ENCODE peak calls at places on chromosomes 3 and 15, in six cellular contexts. M, R, B, E, L and P are unnamed samples.
A peak's percentile ranks its signal among the peaks of the same experiment; 100 is the strongest.

GRCh38 chr3:109195812-109196211 is 59.3 kb downstream of the C3orf85 start:
- DNase-seq in E (peak; percentile 6), R (peak; percentile 20), B (no peak), M (peak; percentile 78), L (no peak), P (no peak)

GRCh38 chr3:101261506-101261905 is 58.9 kb downstream of the IMPG2 start:
- DNase-seq in R (no peak), M (peak; percentile 73), L (no peak), E (no peak), B (no peak), P (no peak)

GRCh38 chr15:61654004-61654740 is 406.1 kb downstream of the VPS13C start:
- DNase-seq in B (no peak), E (no peak), L (no peak), R (no peak), M (no peak), P (no peak)

GRCh38 chr3:53084310-53085001 is 38.6 kb upstream of the SFMBT1 start:
- DNase-seq in M (peak; percentile 52), B (no peak), L (no peak), R (no peak), E (no peak), P (peak; percentile 38)

GRCh38 chr3:31407665-31408064 is 125.1 kb upstream of the STT3B start:
- DNase-seq in M (peak; percentile 68), B (no peak), R (no peak), L (no peak), E (no peak), P (no peak)

GRCh38 chr3:30282052-30282708 is 324.2 kb upstream of the TGFBR2 start:
- DNase-seq in E (peak; percentile 91), B (no peak), L (peak; percentile 38), R (peak; percentile 89), M (peak; percentile 99), P (no peak)

GRCh38 chr3:34646911-34647465 is 848.6 kb downstream of the PDCD6IP start:
- DNase-seq in E (no peak), M (no peak), R (no peak), L (no peak), B (no peak), P (no peak)

GRCh38 chr15:39621210-39621609 is 40.3 kb downstream of the THBS1 start:
- DNase-seq in M (no peak), B (no peak), R (no peak), E (no peak), L (no peak), P (no peak)

GRCh38 chr3:70832035-70832795 is 519.8 kb upstream of the MDFIC2 start:
- DNase-seq in M (peak; percentile 93), E (no peak), L (no peak), B (no peak), R (no peak), P (no peak)

GRCh38 chr15:44801368-44801767 is 65.0 kb downstream of the TRIM69 start:
- DNase-seq in B (no peak), M (no peak), E (no peak), R (no peak), L (no peak), P (no peak)

GRCh38 chr3:13012228-13012691 is 61.0 kb downstream of the IQSEC1 start:
- DNase-seq in E (no peak), L (no peak), R (no peak), M (no peak), B (peak; percentile 88), P (peak; percentile 94)

GRCh38 chr3:13013994-13014754 is 59.1 kb downstream of the IQSEC1 start:
- DNase-seq in L (no peak), B (no peak), E (no peak), R (no peak), M (no peak), P (peak; percentile 85)

GRCh38 chr3:13013151-13013561 is 60.1 kb downstream of the IQSEC1 start:
- DNase-seq in B (no peak), M (no peak), L (no peak), E (no peak), R (no peak), P (peak; percentile 86)

GRCh38 chr3:13014755-13015285 is 58.4 kb downstream of the IQSEC1 start:
- DNase-seq in E (no peak), M (no peak), R (no peak), L (no peak), B (no peak), P (no peak)

GRCh38 chr3:13013595-13013993 is 59.6 kb downstream of the IQSEC1 start:
- DNase-seq in L (no peak), R (no peak), M (no peak), E (no peak), B (no peak), P (no peak)
- H3K27ac ChIP-seq in L (no peak overlapping the region), R (no peak overlapping the region), M (no peak overlapping the region), E (no peak overlapping the region), B (no peak overlapping the region), P (peak overlapping the region; percentile 93)

GRCh38 chr15:68880382-68880781 is 49.9 kb upstream of the SPESP1 start:
- DNase-seq in L (no peak), E (no peak), M (no peak), B (no peak), R (no peak), P (no peak)

GRCh38 chr15:68871507-68871906 is 50.8 kb upstream of the ANP32A start:
- DNase-seq in R (no peak), L (no peak), E (no peak), B (no peak), M (no peak), P (no peak)

GRCh38 chr15:68877626-68878025 is 52.7 kb upstream of the SPESP1 start:
- DNase-seq in R (no peak), L (no peak), M (no peak), E (no peak), B (no peak), P (no peak)

GRCh38 chr15:68875377-68876116 is 54.8 kb upstream of the SPESP1 start:
- DNase-seq in L (peak; percentile 93), B (peak; percentile 96), R (peak; percentile 69), M (peak; percentile 82), E (peak; percentile 88), P (peak; percentile 98)

DNA sequence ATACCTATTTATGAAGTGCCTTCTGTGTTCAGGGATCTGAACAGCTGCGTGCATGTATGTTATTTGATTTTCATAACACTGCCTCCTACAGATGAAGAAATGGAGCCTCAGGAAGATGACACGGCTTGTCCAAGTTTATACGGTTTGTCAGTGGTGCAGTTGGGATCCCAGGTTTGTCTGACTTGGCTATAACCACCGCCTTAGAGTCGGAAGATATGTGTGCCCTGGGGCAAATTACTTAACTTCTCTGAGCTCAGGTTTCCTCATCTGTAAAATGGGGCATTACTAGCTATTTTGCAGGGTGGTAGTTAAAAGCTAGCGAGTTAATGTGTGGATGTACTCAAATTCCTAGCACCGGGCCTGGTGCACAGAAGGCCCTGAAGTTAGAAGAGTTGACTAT is 54.1 kb upstream of the ANP32A start:
- DNase-seq in E (no peak), B (no peak), L (no peak), M (no peak), R (peak; percentile 2), P (no peak)
- TF ChIP-seq CTCF in E (no peak), B (no peak), L (no peak), M (no peak), R (peak; percentile 23), P (no peak)

GRCh38 chr3:172106989-172107388 is 67.6 kb downstream of the FNDC3B start:
- DNase-seq in B (no peak), E (no peak), L (no peak), R (no peak), M (peak; percentile 69), P (peak; percentile 79)
- H3K27ac ChIP-seq in B (no peak overlapping the region), E (no peak overlapping the region), L (no peak overlapping the region), R (no peak overlapping the region), M (peak overlapping the region; percentile 27), P (peak overlapping the region; percentile 74)

DNA sequence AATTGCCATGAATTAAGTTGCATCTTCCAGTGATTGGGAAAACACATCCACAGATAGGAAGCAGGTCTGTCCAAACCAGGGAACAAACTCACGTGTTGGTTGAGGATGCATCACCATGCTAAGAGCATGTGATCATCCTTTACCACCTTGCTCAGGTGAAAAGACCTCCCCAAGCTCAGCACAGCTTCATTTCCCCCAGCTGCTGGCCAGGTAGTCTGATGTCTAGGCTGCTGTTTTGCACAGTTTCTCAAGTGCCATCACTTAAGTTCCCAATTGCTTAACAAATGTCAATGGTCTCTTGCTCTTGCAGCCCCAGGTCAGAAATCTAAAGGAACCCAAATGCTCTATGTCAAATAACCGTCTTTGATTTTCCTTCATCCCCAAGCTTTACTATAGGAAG is 34.2 kb downstream of the WNT5A start:
- DNase-seq in B (no peak), R (no peak), M (no peak), L (no peak), E (no peak), P (no peak)
- TF ChIP-seq CTCF in B (no peak), R (no peak), M (no peak), L (no peak), E (no peak), P (no peak)

GRCh38 chr3:105354429-105354828 is 12.3 kb upstream of the ALCAM start:
- DNase-seq in B (no peak), R (no peak), M (peak; percentile 48), L (peak; percentile 59), E (no peak), P (no peak)

GRCh38 chr3:105352976-105353375 is 13.7 kb upstream of the ALCAM start:
- DNase-seq in R (no peak), B (no peak), L (no peak), M (peak; percentile 42), E (no peak), P (no peak)

GRCh38 chr3:105353485-105354161 is 13.1 kb upstream of the ALCAM start:
- DNase-seq in B (peak; percentile 52), M (peak; percentile 73), E (no peak), R (no peak), L (peak; percentile 63), P (peak; percentile 73)

GRCh38 chr3:105356988-105357387 is 9.7 kb upstream of the ALCAM start:
- DNase-seq in B (no peak), R (no peak), M (no peak), E (no peak), L (no peak), P (no peak)

DNA sequence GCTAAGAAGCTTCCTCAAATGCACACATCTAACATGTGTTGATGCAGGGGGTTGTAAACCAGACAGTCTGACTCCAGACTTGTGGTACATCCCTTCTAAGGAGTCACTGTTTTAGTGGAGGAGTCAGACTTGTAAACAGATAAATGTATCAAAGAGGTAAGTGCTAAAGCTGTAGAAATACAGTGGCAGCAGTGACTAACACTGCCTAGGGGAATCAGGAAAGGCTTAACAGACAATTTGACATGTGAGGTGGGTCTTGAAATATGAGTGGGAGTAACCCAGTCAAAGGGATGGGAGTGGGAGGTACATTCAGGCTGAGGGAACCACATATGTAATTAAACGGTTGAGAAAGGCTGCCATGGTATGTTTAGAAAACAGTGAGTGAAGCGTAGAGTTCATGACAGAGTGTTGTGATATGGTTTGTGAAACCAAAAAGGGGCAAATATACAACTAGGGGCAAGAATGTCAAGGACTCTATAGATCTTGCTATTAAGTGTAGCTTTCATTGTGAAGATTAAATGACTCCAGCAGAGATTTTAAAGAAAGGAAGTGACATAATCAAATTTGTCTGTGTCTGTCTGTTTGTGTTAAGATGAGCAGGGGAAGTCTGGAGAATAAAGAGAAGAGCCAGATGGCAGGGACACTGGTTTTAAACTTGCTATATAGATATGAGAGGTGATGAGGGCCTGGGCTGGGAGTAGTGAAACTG is 11.2 kb upstream of the ALCAM start:
- DNase-seq in M (peak; percentile 69), L (no peak), R (peak; percentile 70), E (no peak), B (no peak), P (no peak)
- H3K27ac ChIP-seq in M (no peak overlapping the region), L (no peak overlapping the region), R (no peak overlapping the region), E (no peak overlapping the region), B (no peak overlapping the region), P (no peak overlapping the region)

DNA sequence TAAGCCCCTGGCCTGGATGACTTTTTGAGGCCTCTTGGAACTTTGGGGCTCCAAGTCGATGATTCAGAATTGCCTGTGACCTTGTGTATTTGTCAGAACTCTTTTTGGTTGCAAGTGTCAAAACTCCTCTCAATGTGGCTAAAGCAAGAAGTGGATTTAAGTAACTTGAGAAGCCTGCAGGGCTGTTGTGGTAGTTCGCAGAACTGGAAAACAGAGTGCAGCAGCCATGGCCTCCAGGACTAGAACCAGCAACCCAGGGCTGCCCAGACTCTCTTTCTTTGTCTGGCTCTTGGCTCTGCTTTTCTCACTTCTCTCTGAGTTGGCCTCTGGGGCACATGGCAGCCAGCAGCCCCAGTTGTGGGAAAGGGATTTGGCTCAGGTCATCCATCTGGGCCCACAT is 59.0 kb downstream of the BHLHE40 start:
- DNase-seq in B (no peak), R (no peak), L (no peak), E (no peak), M (no peak), P (peak; percentile 32)
- TF ChIP-seq CTCF in B (no peak), R (no peak), L (no peak), E (no peak), M (no peak), P (no peak)